ENCODE peak calls at places on chromosomes 6 and 20, in nine cellular contexts. One of them, this sample, is unnamed.

GRCh38 chr20:48893374-48893773 is 28.1 kb upstream of the ARFGEF2 start:
- DNase-seq in SHP77: no peak
- DNase-seq in NCI-H1417 treated with DMSO at 0.1 percent for 48 hours: no peak
- DNase-seq in neural progenitor cell: no peak
- DNase-seq in HS-5: no peak
- DNase-seq in CD4-positive, alpha-beta T cell: no peak
- DNase-seq in fibroblast of the aortic adventitia: no peak
- DNase-seq in HAP-1: no peak
- DNase-seq in neural crest cell: no peak
- DNase-seq in this sample: no peak

GRCh38 chr20:47484303-47484702 is 17.4 kb upstream of the NCOA3 start:
- DNase-seq in HAP-1: no peak
- DNase-seq in neural progenitor cell: no peak
- DNase-seq in CD4-positive, alpha-beta T cell: no peak
- DNase-seq in NCI-H1417 treated with DMSO at 0.1 percent for 48 hours: no peak
- DNase-seq in fibroblast of the aortic adventitia: no peak
- DNase-seq in HS-5: no peak
- DNase-seq in SHP77: no peak
- DNase-seq in neural crest cell: no peak
- DNase-seq in this sample: no peak

GRCh38 chr20:56934888-56935287 is 305.8 kb downstream of the TFAP2C start:
- DNase-seq in HAP-1: no peak
- DNase-seq in SHP77: no peak
- DNase-seq in neural crest cell: peak
- DNase-seq in neural progenitor cell: no peak
- DNase-seq in HS-5: no peak
- DNase-seq in CD4-positive, alpha-beta T cell: no peak
- DNase-seq in NCI-H1417 treated with DMSO at 0.1 percent for 48 hours: no peak
- DNase-seq in fibroblast of the aortic adventitia: no peak
- DNase-seq in this sample: no peak

GRCh38 chr6:85077098-85077497 is 312.7 kb upstream of the TBX18 start:
- DNase-seq in HS-5: no peak
- DNase-seq in fibroblast of the aortic adventitia: no peak
- DNase-seq in CD4-positive, alpha-beta T cell: no peak
- DNase-seq in neural crest cell: no peak
- DNase-seq in neural progenitor cell: no peak
- DNase-seq in HAP-1: no peak
- DNase-seq in NCI-H1417 treated with DMSO at 0.1 percent for 48 hours: no peak
- DNase-seq in SHP77: no peak
- DNase-seq in this sample: no peak

GRCh38 chr6:55886185-55886836 is 10.9 kb upstream of the BMP5 start:
- DNase-seq in NCI-H1417 treated with DMSO at 0.1 percent for 48 hours: no peak
- DNase-seq in neural progenitor cell: peak
- DNase-seq in CD4-positive, alpha-beta T cell: no peak
- DNase-seq in fibroblast of the aortic adventitia: peak
- DNase-seq in neural crest cell: no peak
- DNase-seq in HAP-1: peak
- DNase-seq in HS-5: no peak
- DNase-seq in SHP77: peak
- DNase-seq in this sample: no peak

GRCh38 chr6:128499079-128499705 is 21.2 kb downstream of the PTPRK start:
- DNase-seq in neural crest cell: no peak
- DNase-seq in NCI-H1417 treated with DMSO at 0.1 percent for 48 hours: no peak
- DNase-seq in SHP77: no peak
- DNase-seq in neural progenitor cell: no peak
- DNase-seq in HAP-1: no peak
- DNase-seq in HS-5: no peak
- DNase-seq in CD4-positive, alpha-beta T cell: no peak
- DNase-seq in fibroblast of the aortic adventitia: no peak
- DNase-seq in this sample: no peak

GRCh38 chr20:64063389-64064144 is 569 bp downstream of the TCEA2 start:
- DNase-seq in HAP-1: no peak
- DNase-seq in neural crest cell: no peak
- DNase-seq in NCI-H1417 treated with DMSO at 0.1 percent for 48 hours: no peak
- DNase-seq in fibroblast of the aortic adventitia: no peak
- DNase-seq in neural progenitor cell: peak
- DNase-seq in HS-5: no peak
- DNase-seq in SHP77: no peak
- DNase-seq in CD4-positive, alpha-beta T cell: no peak
- DNase-seq in this sample: no peak

GRCh38 chr6:140183881-140184280 is 809.4 kb upstream of the CITED2 start:
- DNase-seq in neural progenitor cell: no peak
- DNase-seq in CD4-positive, alpha-beta T cell: no peak
- DNase-seq in fibroblast of the aortic adventitia: peak
- DNase-seq in HS-5: no peak
- DNase-seq in neural crest cell: no peak
- DNase-seq in HAP-1: no peak
- DNase-seq in SHP77: no peak
- DNase-seq in NCI-H1417 treated with DMSO at 0.1 percent for 48 hours: no peak
- DNase-seq in this sample: no peak

GRCh38 chr6:166626177-166627038 is 643 bp downstream of the RPS6KA2 start:
- DNase-seq in HAP-1: no peak
- DNase-seq in NCI-H1417 treated with DMSO at 0.1 percent for 48 hours: no peak
- DNase-seq in HS-5: no peak
- DNase-seq in fibroblast of the aortic adventitia: peak
- DNase-seq in neural progenitor cell: peak
- DNase-seq in CD4-positive, alpha-beta T cell: peak
- DNase-seq in neural crest cell: peak
- DNase-seq in SHP77: peak
- DNase-seq in this sample: no peak

GRCh38 chr6:119318176-119318575 is 31.4 kb downstream of the MAN1A1 start:
- DNase-seq in neural progenitor cell: no peak
- DNase-seq in HS-5: no peak
- DNase-seq in HAP-1: no peak
- DNase-seq in NCI-H1417 treated with DMSO at 0.1 percent for 48 hours: no peak
- DNase-seq in fibroblast of the aortic adventitia: no peak
- DNase-seq in SHP77: no peak
- DNase-seq in CD4-positive, alpha-beta T cell: no peak
- DNase-seq in neural crest cell: no peak
- DNase-seq in this sample: no peak

GRCh38 chr6:135054238-135054574 is 416 bp downstream of the HBS1L start:
- DNase-seq in fibroblast of the aortic adventitia: no peak
- DNase-seq in SHP77: no peak
- DNase-seq in HAP-1: no peak
- DNase-seq in neural progenitor cell: peak
- DNase-seq in NCI-H1417 treated with DMSO at 0.1 percent for 48 hours: no peak
- DNase-seq in HS-5: peak
- DNase-seq in CD4-positive, alpha-beta T cell: no peak
- DNase-seq in neural crest cell: no peak
- DNase-seq in this sample: peak

GRCh38 chr6:160015778-160016684 is 47.1 kb downstream of the IGF2R start:
- DNase-seq in neural crest cell: no peak
- DNase-seq in CD4-positive, alpha-beta T cell: no peak
- DNase-seq in NCI-H1417 treated with DMSO at 0.1 percent for 48 hours: no peak
- DNase-seq in HS-5: no peak
- DNase-seq in neural progenitor cell: no peak
- DNase-seq in SHP77: no peak
- DNase-seq in HAP-1: no peak
- DNase-seq in fibroblast of the aortic adventitia: no peak
- DNase-seq in this sample: no peak

GRCh38 chr20:47315339-47315662 is 41.2 kb downstream of the ZMYND8 start:
- DNase-seq in NCI-H1417 treated with DMSO at 0.1 percent for 48 hours: no peak
- DNase-seq in fibroblast of the aortic adventitia: peak
- DNase-seq in HAP-1: no peak
- DNase-seq in neural crest cell: no peak
- DNase-seq in CD4-positive, alpha-beta T cell: no peak
- DNase-seq in neural progenitor cell: peak
- DNase-seq in HS-5: peak
- DNase-seq in SHP77: no peak
- DNase-seq in this sample: peak

GRCh38 chr20:31712112-31712553 is 10.5 kb downstream of the BCL2L1 start:
- DNase-seq in HS-5: no peak
- DNase-seq in HAP-1: peak
- DNase-seq in fibroblast of the aortic adventitia: no peak
- DNase-seq in neural progenitor cell: peak
- DNase-seq in neural crest cell: no peak
- DNase-seq in CD4-positive, alpha-beta T cell: no peak
- DNase-seq in NCI-H1417 treated with DMSO at 0.1 percent for 48 hours: no peak
- DNase-seq in SHP77: peak
- DNase-seq in this sample: no peak

GRCh38 chr6:10320291-10320690 is 94.6 kb downstream of the TFAP2A start:
- DNase-seq in NCI-H1417 treated with DMSO at 0.1 percent for 48 hours: no peak
- DNase-seq in SHP77: no peak
- DNase-seq in neural progenitor cell: no peak
- DNase-seq in neural crest cell: no peak
- DNase-seq in HAP-1: no peak
- DNase-seq in CD4-positive, alpha-beta T cell: no peak
- DNase-seq in HS-5: no peak
- DNase-seq in fibroblast of the aortic adventitia: no peak
- DNase-seq in this sample: no peak

GRCh38 chr6:111238464-111239119 is 151.3 kb downstream of the SLC16A10 start:
- DNase-seq in neural crest cell: no peak
- DNase-seq in HAP-1: no peak
- DNase-seq in NCI-H1417 treated with DMSO at 0.1 percent for 48 hours: no peak
- DNase-seq in CD4-positive, alpha-beta T cell: no peak
- DNase-seq in HS-5: no peak
- DNase-seq in fibroblast of the aortic adventitia: peak
- DNase-seq in SHP77: no peak
- DNase-seq in neural progenitor cell: no peak
- DNase-seq in this sample: no peak

GRCh38 chr20:18679020-18679419 is 91.2 kb downstream of the DTD1 start:
- DNase-seq in NCI-H1417 treated with DMSO at 0.1 percent for 48 hours: no peak
- DNase-seq in HAP-1: peak
- DNase-seq in fibroblast of the aortic adventitia: peak
- DNase-seq in neural progenitor cell: no peak
- DNase-seq in neural crest cell: peak
- DNase-seq in HS-5: no peak
- DNase-seq in CD4-positive, alpha-beta T cell: no peak
- DNase-seq in SHP77: no peak
- DNase-seq in this sample: no peak

GRCh38 chr6:8065519-8065911 is 1.3 kb upstream of the BLOC1S5 start:
- DNase-seq in HAP-1: no peak
- DNase-seq in CD4-positive, alpha-beta T cell: no peak
- DNase-seq in NCI-H1417 treated with DMSO at 0.1 percent for 48 hours: no peak
- DNase-seq in HS-5: no peak
- DNase-seq in neural crest cell: no peak
- DNase-seq in fibroblast of the aortic adventitia: no peak
- DNase-seq in neural progenitor cell: no peak
- DNase-seq in SHP77: no peak
- DNase-seq in this sample: no peak

GRCh38 chr20:59032713-59033059 is 551 bp upstream of the ATP5F1E start:
- DNase-seq in neural crest cell: no peak
- DNase-seq in CD4-positive, alpha-beta T cell: no peak
- DNase-seq in NCI-H1417 treated with DMSO at 0.1 percent for 48 hours: peak
- DNase-seq in HS-5: no peak
- DNase-seq in fibroblast of the aortic adventitia: no peak
- DNase-seq in neural progenitor cell: no peak
- DNase-seq in HAP-1: no peak
- DNase-seq in SHP77: peak
- DNase-seq in this sample: no peak

GRCh38 chr20:60034231-60035110 is 76.2 kb downstream of the CDH26 start:
- DNase-seq in HS-5: no peak
- DNase-seq in HAP-1: no peak
- DNase-seq in neural crest cell: peak
- DNase-seq in fibroblast of the aortic adventitia: no peak
- DNase-seq in neural progenitor cell: no peak
- DNase-seq in CD4-positive, alpha-beta T cell: no peak
- DNase-seq in SHP77: no peak
- DNase-seq in NCI-H1417 treated with DMSO at 0.1 percent for 48 hours: no peak
- DNase-seq in this sample: no peak